ENCODE peak calls at places on chromosomes 2 and 18, in four cellular contexts. E is NCI-H1417, L is upper lobe of left lung, J is H54. T is an unnamed sample.
A peak's percentile ranks its signal among the peaks of the same experiment; 100 is the strongest.

GRCh38 chr2:102753563-102754159 is 8.2 kb upstream of the TMEM182 start:
- DNase-seq in E (peak; percentile 24), L (no peak), J (no peak), T (peak; percentile 54)

GRCh38 chr2:5766621-5767020 is 74.4 kb downstream of the SOX11 start:
- DNase-seq in E (no peak), L (no peak), J (no peak), T (no peak)

GRCh38 chr2:220373878-220374277 is 746.4 kb downstream of the SLC4A3 start:
- DNase-seq in E (no peak), L (no peak), J (no peak), T (no peak)

GRCh38 chr18:65523461-65523860 is 227.4 kb upstream of the CDH7 start:
- DNase-seq in E (no peak), L (no peak), J (no peak), T (no peak)

GRCh38 chr2:12856934-12857660 is 140.4 kb downstream of the TRIB2 start:
- DNase-seq in E (no peak), L (no peak), J (peak; percentile 10), T (no peak)

GRCh38 chr18:40055262-40055661 is 1899.8 kb upstream of the PIK3C3 start:
- DNase-seq in E (no peak), L (no peak), J (no peak), T (no peak)

GRCh38 chr2:217789736-217790181 is 213.0 kb downstream of the TNS1 start:
- DNase-seq in E (no peak), L (no peak), J (no peak), T (no peak)

GRCh38 chr2:152443771-152444170 is 108.8 kb downstream of the FMNL2 start:
- DNase-seq in E (no peak), L (no peak), J (no peak), T (no peak)